ENCODE peak calls at places on chromosomes 13 and 19, in five cellular contexts. C, U, X, S and I are unnamed samples.

GRCh38 chr13:21359855-21360254 is 99.2 kb downstream of the ZDHHC20 start:
- DNase-seq in C (no peak), U (no peak), X (no peak), S (no peak), I (no peak)

GRCh38 chr13:40205771-40206240 is 460.6 kb downstream of the FOXO1 start:
- DNase-seq in C (no peak), U (no peak), X (no peak), S (no peak), I (no peak)

GRCh38 chr13:26601669-26602068 is 44.2 kb downstream of the WASF3 start:
- DNase-seq in C (no peak), U (no peak), X (peak; percentile 39), S (peak; percentile 49), I (peak; percentile 57)

GRCh38 chr19:55753401-55753800 is 5.5 kb upstream of the RFPL4A start:
- DNase-seq in C (no peak), U (no peak), X (no peak), S (no peak), I (no peak)

GRCh38 chr19:17996826-17997316 is 11.1 kb upstream of the ARRDC2 start:
- DNase-seq in C (peak; percentile 24), U (peak; percentile 76), X (peak; percentile 44), S (peak; percentile 16), I (peak; percentile 73)

GRCh38 chr13:51995677-51996551 is 15.3 kb downstream of the ATP7B start:
- DNase-seq in C (no peak), U (no peak), X (no peak), S (peak; percentile 18), I (no peak)

GRCh38 chr19:50896591-50897190 is 14.5 kb downstream of the KLK4 start:
- DNase-seq in C (no peak), U (peak; percentile 67), X (peak; percentile 66), S (peak; percentile 8), I (peak; percentile 1)

GRCh38 chr19:17942582-17943283 is 9.9 kb downstream of the CCDC124 start:
- DNase-seq in C (no peak), U (no peak), X (no peak), S (no peak), I (no peak)

GRCh38 chr13:98399756-98400155 is 177.2 kb downstream of the STK24 start:
- DNase-seq in C (no peak), U (no peak), X (no peak), S (no peak), I (no peak)

GRCh38 chr19:40005670-40006272 is 8.9 kb downstream of the ZNF546 start:
- DNase-seq in C (no peak), U (no peak), X (no peak), S (no peak), I (no peak)

GRCh38 chr19:8392017-8392591 is 1.9 kb downstream of the RAB11B start:
- DNase-seq in C (no peak), U (no peak), X (no peak), S (no peak), I (peak; percentile 63)

GRCh38 chr13:51626749-51627148 is 42.5 kb downstream of the WDFY2 start:
- DNase-seq in C (no peak), U (no peak), X (no peak), S (no peak), I (no peak)

GRCh38 chr13:75305057-75305456 is 176.9 kb downstream of the TBC1D4 start:
- DNase-seq in C (no peak), U (no peak), X (peak; percentile 26), S (peak; percentile 30), I (no peak)

GRCh38 chr19:57563547-57563946 is 3.9 kb upstream of the ZNF550 start:
- DNase-seq in C (no peak), U (no peak), X (no peak), S (no peak), I (no peak)

GRCh38 chr19:57245959-57246358 is 5.5 kb downstream of the ZNF805 start:
- DNase-seq in C (no peak), U (no peak), X (no peak), S (no peak), I (no peak)

GRCh38 chr13:95301135-95301946 is at the start of gene ABCC4:
- DNase-seq in C (peak; percentile 27), U (peak; percentile 81), X (peak; percentile 71), S (peak; percentile 59), I (peak; percentile 89)

GRCh38 chr13:46403851-46404731 is 17.0 kb upstream of the RUBCNL start:
- DNase-seq in C (no peak), U (no peak), X (no peak), S (no peak), I (peak; percentile 43)

GRCh38 chr19:51735759-51736449 is 12.1 kb upstream of the HAS1 start:
- DNase-seq in C (no peak), U (no peak), X (peak; percentile 88), S (peak; percentile 78), I (no peak)

GRCh38 chr13:107450931-107451330 is 764.4 kb downstream of the LIG4 start:
- DNase-seq in C (peak; percentile 96), U (no peak), X (peak; percentile 100), S (peak; percentile 99), I (peak; percentile 99)

GRCh38 chr13:111288276-111288675 is 32.2 kb upstream of the TEX29 start:
- DNase-seq in C (no peak), U (no peak), X (peak; percentile 27), S (no peak), I (no peak)

GRCh38 chr19:29371766-29372415 is 153.9 kb upstream of the VSTM2B start:
- DNase-seq in C (no peak), U (no peak), X (no peak), S (no peak), I (no peak)

GRCh38 chr13:93876236-93876635 is 603.2 kb downstream of the DCT start:
- DNase-seq in C (no peak), U (no peak), X (no peak), S (no peak), I (no peak)

GRCh38 chr19:30669329-30670010 is 297.3 kb downstream of the ZNF536 start:
- DNase-seq in C (no peak), U (peak; percentile 61), X (peak; percentile 29), S (no peak), I (peak; percentile 30)

GRCh38 chr13:42378383-42378780 is 106.4 kb downstream of the AKAP11 start:
- DNase-seq in C (no peak), U (no peak), X (no peak), S (no peak), I (no peak)

GRCh38 chr13:25213716-25214115 is 41.6 kb upstream of the AMER2 start:
- DNase-seq in C (no peak), U (no peak), X (no peak), S (no peak), I (no peak)

GRCh38 chr19:8478605-8479004 is 23.8 kb downstream of the PRAM1 start:
- DNase-seq in C (no peak), U (no peak), X (no peak), S (no peak), I (no peak)